ENCODE peak calls at places on chromosomes 13 and 19, in four cellular contexts. One of them, this sample, is unnamed.

GRCh38 chr19:4547303-4548237 is 7.7 kb upstream of the LRG1 start:
- DNase-seq in A549: peak; percentile 59
- DNase-seq in GM12878: no peak
- DNase-seq in stomach: peak; percentile 60
- DNase-seq in this sample: no peak

GRCh38 chr13:90999401-90999800 is 348.1 kb upstream of the MIR17HG start:
- DNase-seq in stomach: no peak
- DNase-seq in A549: no peak
- DNase-seq in GM12878: no peak
- DNase-seq in this sample: no peak

GRCh38 chr19:40524655-40525054 is 52.0 kb upstream of the SHKBP1 start:
- DNase-seq in stomach: no peak
- DNase-seq in A549: no peak
- DNase-seq in GM12878: no peak
- DNase-seq in this sample: no peak

GRCh38 chr19:3821857-3822364 is 35.7 kb upstream of the MATK start:
- DNase-seq in A549: peak; percentile 67
- DNase-seq in GM12878: no peak
- DNase-seq in stomach: peak; percentile 82
- DNase-seq in this sample: peak; percentile 39

GRCh38 chr19:3368848-3369336 is 2.5 kb downstream of the NFIC start:
- DNase-seq in GM12878: no peak
- DNase-seq in stomach: no peak
- DNase-seq in A549: no peak
- DNase-seq in this sample: no peak

GRCh38 chr19:920051-920857 is 3.1 kb downstream of the KISS1R start:
- DNase-seq in stomach: no peak
- DNase-seq in A549: no peak
- DNase-seq in GM12878: no peak
- DNase-seq in this sample: peak; percentile 58

GRCh38 chr19:7177926-7178325 is 108.4 kb downstream of the ZNF557 start:
- DNase-seq in GM12878: no peak
- DNase-seq in stomach: no peak
- DNase-seq in A549: no peak
- DNase-seq in this sample: no peak

GRCh38 chr19:38073806-38074685 is 150.0 kb downstream of the DPF1 start:
- DNase-seq in stomach: no peak
- DNase-seq in A549: no peak
- DNase-seq in GM12878: no peak
- DNase-seq in this sample: no peak

GRCh38 chr13:78998736-78999135 is 339.8 kb upstream of the OBI1 start:
- DNase-seq in A549: no peak
- DNase-seq in GM12878: no peak
- DNase-seq in stomach: no peak
- DNase-seq in this sample: no peak

GRCh38 chr19:459724-460511 is 915 bp downstream of the SHC2 start:
- DNase-seq in A549: peak; percentile 46
- DNase-seq in GM12878: no peak
- DNase-seq in stomach: peak; percentile 69
- DNase-seq in this sample: peak; percentile 62

GRCh38 chr19:33634361-33635091 is 12.8 kb downstream of the CHST8 start:
- DNase-seq in stomach: no peak
- DNase-seq in A549: no peak
- DNase-seq in GM12878: no peak
- DNase-seq in this sample: no peak

GRCh38 chr19:11538232-11539036 is at the start of gene CNN1:
- DNase-seq in stomach: peak; percentile 29
- DNase-seq in GM12878: no peak
- DNase-seq in A549: no peak
- DNase-seq in this sample: peak; percentile 86

GRCh38 chr19:55186080-55186479 is 6.0 kb upstream of the SYT5 start:
- DNase-seq in stomach: no peak
- DNase-seq in A549: no peak
- DNase-seq in GM12878: no peak
- DNase-seq in this sample: no peak

GRCh38 chr19:40933025-40933424 is 51.0 kb upstream of the CYP2A7 start:
- DNase-seq in A549: peak; percentile 80
- DNase-seq in stomach: no peak
- DNase-seq in GM12878: no peak
- DNase-seq in this sample: no peak

GRCh38 chr19:40921005-40921897 is 39.2 kb upstream of the CYP2A7 start:
- DNase-seq in stomach: peak; percentile 65
- DNase-seq in A549: peak; percentile 100
- DNase-seq in GM12878: no peak
- DNase-seq in this sample: peak; percentile 60

GRCh38 chr19:12543855-12544254 is 7.4 kb downstream of the ZNF564 start:
- DNase-seq in GM12878: no peak
- DNase-seq in stomach: no peak
- DNase-seq in A549: no peak
- DNase-seq in this sample: no peak

GRCh38 chr19:12546903-12547302 is 4.4 kb downstream of the ZNF564 start:
- DNase-seq in A549: no peak
- DNase-seq in GM12878: no peak
- DNase-seq in stomach: no peak
- DNase-seq in this sample: no peak

GRCh38 chr19:12546068-12546467 is 5.2 kb downstream of the ZNF564 start:
- DNase-seq in A549: no peak
- DNase-seq in stomach: no peak
- DNase-seq in GM12878: no peak
- DNase-seq in this sample: no peak

GRCh38 chr19:12545267-12545666 is 6.0 kb downstream of the ZNF564 start:
- DNase-seq in A549: no peak
- DNase-seq in stomach: no peak
- DNase-seq in GM12878: no peak
- DNase-seq in this sample: no peak

DNA sequence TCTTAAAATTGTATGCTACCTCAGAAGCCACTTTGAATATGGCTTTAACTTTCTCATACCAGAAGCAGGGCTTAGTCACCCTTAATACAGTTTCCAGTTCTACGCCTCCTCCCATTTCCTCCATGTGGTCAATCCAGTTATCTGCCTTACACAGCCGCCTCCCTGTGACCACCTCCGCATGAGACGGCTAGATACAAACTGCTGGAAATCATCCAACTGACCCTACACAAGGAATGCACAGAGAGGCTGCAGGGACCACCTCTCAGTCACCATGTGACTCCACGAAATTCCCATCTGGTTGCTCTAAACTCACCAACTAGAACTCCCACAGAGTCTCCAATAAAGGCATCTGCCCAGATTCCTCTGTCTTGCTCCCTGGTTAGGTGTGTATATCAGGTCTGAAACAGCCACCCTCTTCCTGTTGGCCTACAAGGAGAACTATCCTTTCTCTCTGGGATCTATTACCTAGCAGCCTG is 6.8 kb downstream of the ZNF564 start:
- DNase-seq in GM12878: no peak
- DNase-seq in stomach: no peak
- DNase-seq in A549: no peak
- DNase-seq in this sample: no peak
- TF ChIP-seq EP300 in GM12878: no peak
- TF ChIP-seq EP300 in stomach: no peak
- TF ChIP-seq EP300 in A549: no peak
- TF ChIP-seq EP300 in this sample: no peak

DNA sequence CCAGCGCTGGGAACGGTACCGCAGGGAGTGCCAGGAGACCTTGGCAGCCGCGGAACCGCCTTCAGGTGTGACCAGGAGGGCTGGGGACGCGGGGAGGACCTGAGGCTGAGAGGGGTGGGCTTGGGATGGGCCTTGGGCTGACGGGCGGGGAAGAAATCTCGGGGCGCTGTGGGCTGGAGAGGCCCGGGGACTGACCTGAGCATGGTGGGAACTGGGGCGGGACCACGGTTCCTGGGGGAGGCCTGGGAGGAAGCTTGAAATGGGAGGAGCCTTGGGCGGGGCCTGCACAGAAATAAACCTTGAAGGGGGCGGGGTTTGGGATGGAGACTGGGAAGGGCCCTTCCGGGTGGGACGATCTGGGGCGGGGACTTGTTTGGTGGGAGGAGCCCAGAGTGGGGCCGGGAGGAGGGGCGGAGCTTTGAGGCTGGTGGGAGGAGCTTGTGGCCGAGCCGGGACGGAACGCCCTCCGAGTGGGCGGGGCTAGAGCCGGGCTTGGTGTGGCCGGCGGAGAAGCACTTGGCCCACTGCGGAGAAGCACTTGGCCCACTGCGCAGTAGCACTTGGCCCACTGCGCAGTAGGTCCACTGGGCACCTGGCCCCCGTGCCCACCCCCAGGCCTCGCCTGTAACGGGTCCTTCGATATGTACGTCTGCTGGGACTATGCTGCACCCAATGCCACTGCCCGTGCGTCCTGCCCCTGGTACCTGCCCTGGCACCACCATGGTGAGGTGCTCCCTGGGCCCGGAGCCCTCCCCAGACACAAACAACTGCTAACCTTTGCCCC is 2.8 kb downstream of the GIPR start:
- DNase-seq in A549: peak; percentile 97
- DNase-seq in GM12878: peak; percentile 62
- DNase-seq in stomach: peak; percentile 94
- DNase-seq in this sample: peak; percentile 29
- TF ChIP-seq EP300 in A549: no peak
- TF ChIP-seq EP300 in GM12878: no peak
- TF ChIP-seq EP300 in stomach: no peak
- TF ChIP-seq EP300 in this sample: no peak

GRCh38 chr19:50417138-50417849 is 1.4 kb upstream of the SPIB start:
- DNase-seq in A549: peak; percentile 44
- DNase-seq in GM12878: no peak
- DNase-seq in stomach: peak; percentile 56
- DNase-seq in this sample: no peak
- TF ChIP-seq EP300 in A549: no peak
- TF ChIP-seq EP300 in GM12878: no peak
- TF ChIP-seq EP300 in stomach: no peak
- TF ChIP-seq EP300 in this sample: no peak

DNA sequence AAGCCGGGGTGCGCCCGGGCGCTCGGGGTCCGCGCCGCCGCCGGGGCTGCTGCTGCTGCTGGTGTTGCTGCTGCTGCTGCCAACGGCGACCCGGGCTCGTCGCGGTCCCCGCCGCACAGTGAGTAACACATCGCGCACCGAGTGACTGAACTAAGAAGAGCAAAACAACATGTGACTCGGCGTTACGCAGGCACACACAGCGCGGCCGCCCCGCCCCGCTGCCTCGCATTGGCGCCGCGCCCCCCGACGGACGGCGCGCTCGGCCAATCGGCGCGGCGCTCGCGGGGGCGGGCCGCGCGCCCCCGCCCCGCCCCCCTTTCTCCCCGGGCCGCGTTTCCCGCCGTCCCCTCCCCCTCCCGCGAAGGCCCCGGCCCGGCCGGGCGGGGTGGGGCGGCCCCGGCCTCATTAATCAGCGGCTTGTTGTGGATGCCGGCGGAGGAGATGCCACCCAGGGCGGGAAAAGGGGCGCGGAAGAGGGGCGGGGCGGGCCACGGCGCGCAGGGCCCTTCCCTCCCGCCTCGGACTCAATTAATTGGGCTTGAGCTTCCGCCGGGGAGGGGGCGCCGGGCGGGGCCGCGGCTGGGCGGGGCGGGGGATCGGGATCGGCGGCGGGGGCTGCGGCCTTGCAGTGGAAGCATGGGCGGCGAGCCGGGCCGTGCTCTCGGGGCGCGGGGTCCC is at the start of gene IRS2:
- DNase-seq in GM12878: no peak
- DNase-seq in A549: peak; percentile 94
- DNase-seq in stomach: peak; percentile 95
- DNase-seq in this sample: peak; percentile 94
- TF ChIP-seq EP300 in GM12878: no peak
- TF ChIP-seq EP300 in A549: no peak
- TF ChIP-seq EP300 in stomach: no peak
- TF ChIP-seq EP300 in this sample: no peak

GRCh38 chr13:86864376-86864775 is 806.8 kb upstream of the SLITRK5 start:
- DNase-seq in A549: no peak
- DNase-seq in GM12878: no peak
- DNase-seq in stomach: no peak
- DNase-seq in this sample: no peak

GRCh38 chr13:86856996-86857395 is 814.2 kb upstream of the SLITRK5 start:
- DNase-seq in GM12878: no peak
- DNase-seq in stomach: no peak
- DNase-seq in A549: no peak
- DNase-seq in this sample: no peak

DNA sequence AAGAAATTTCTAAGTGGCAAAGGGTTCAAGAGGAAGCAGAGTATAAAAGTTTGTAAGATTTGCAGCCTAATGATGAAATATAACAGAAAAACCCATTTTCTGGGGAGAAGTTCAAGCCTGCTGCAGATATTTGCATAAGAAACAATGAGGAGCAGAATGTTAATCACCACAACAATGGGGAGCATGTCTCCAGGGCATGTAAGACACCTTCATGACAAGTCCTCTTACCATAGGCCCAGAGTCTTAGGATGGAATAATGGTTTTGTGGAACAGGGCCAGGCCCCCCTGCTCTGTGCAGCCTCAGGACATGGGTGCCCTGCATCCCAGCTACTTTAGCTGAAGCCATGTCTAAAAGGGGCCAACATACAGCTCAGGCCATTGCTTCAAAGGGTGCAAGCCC is 809.0 kb upstream of the SLITRK5 start:
- DNase-seq in GM12878: no peak
- DNase-seq in A549: no peak
- DNase-seq in stomach: no peak
- DNase-seq in this sample: no peak
- TF ChIP-seq EP300 in GM12878: no peak
- TF ChIP-seq EP300 in A549: no peak
- TF ChIP-seq EP300 in stomach: no peak
- TF ChIP-seq EP300 in this sample: no peak